ENCODE peak calls at places on chromosomes 4 and X, in nine cellular contexts. One of them, this sample, is unnamed.

GRCh38 chrX:22164770-22165388 is 107.8 kb upstream of the CBLL2 start:
- DNase-seq in A549: no peak
- DNase-seq in transverse colon: no peak
- DNase-seq in GM12892: no peak
- DNase-seq in testis: no peak
- DNase-seq in esophagus squamous epithelium: no peak
- DNase-seq in H1: no peak
- DNase-seq in lower leg skin: no peak
- DNase-seq in sigmoid colon: no peak
- DNase-seq in this sample: peak

GRCh38 chrX:102899940-102900916 is 36.8 kb upstream of the RAB40AL start:
- DNase-seq in esophagus squamous epithelium: no peak
- DNase-seq in A549: peak
- DNase-seq in sigmoid colon: peak
- DNase-seq in transverse colon: peak
- DNase-seq in testis: peak
- DNase-seq in lower leg skin: peak
- DNase-seq in H1: no peak
- DNase-seq in GM12892: no peak
- DNase-seq in this sample: peak

GRCh38 chrX:54397113-54397512 is 39.3 kb upstream of the WNK3 start:
- DNase-seq in H1: no peak
- DNase-seq in esophagus squamous epithelium: no peak
- DNase-seq in GM12892: no peak
- DNase-seq in lower leg skin: no peak
- DNase-seq in sigmoid colon: no peak
- DNase-seq in A549: no peak
- DNase-seq in testis: no peak
- DNase-seq in transverse colon: no peak
- DNase-seq in this sample: no peak

GRCh38 chrX:139078761-139079160 is 367.2 kb upstream of the FGF13 start:
- DNase-seq in transverse colon: no peak
- DNase-seq in GM12892: no peak
- DNase-seq in esophagus squamous epithelium: no peak
- DNase-seq in sigmoid colon: no peak
- DNase-seq in testis: no peak
- DNase-seq in A549: no peak
- DNase-seq in lower leg skin: no peak
- DNase-seq in H1: no peak
- DNase-seq in this sample: no peak

GRCh38 chr4:6071959-6072720 is 53.9 kb upstream of the C4orf50 start:
- DNase-seq in testis: no peak
- DNase-seq in transverse colon: no peak
- DNase-seq in lower leg skin: no peak
- DNase-seq in H1: no peak
- DNase-seq in sigmoid colon: peak
- DNase-seq in A549: no peak
- DNase-seq in GM12892: no peak
- DNase-seq in esophagus squamous epithelium: no peak
- DNase-seq in this sample: no peak

GRCh38 chrX:106177106-106177981 is 9.2 kb downstream of the PWWP3B start:
- DNase-seq in sigmoid colon: no peak
- DNase-seq in testis: peak
- DNase-seq in GM12892: no peak
- DNase-seq in A549: no peak
- DNase-seq in transverse colon: no peak
- DNase-seq in lower leg skin: no peak
- DNase-seq in esophagus squamous epithelium: no peak
- DNase-seq in H1: peak
- DNase-seq in this sample: no peak

GRCh38 chr4:15436515-15436914 is 8.7 kb downstream of the C1QTNF7 start:
- DNase-seq in A549: no peak
- DNase-seq in transverse colon: no peak
- DNase-seq in H1: no peak
- DNase-seq in lower leg skin: no peak
- DNase-seq in sigmoid colon: no peak
- DNase-seq in testis: peak
- DNase-seq in GM12892: no peak
- DNase-seq in esophagus squamous epithelium: no peak
- DNase-seq in this sample: no peak

GRCh38 chr4:25061602-25062001 is 30.9 kb upstream of the LGI2 start:
- DNase-seq in lower leg skin: no peak
- DNase-seq in testis: no peak
- DNase-seq in transverse colon: no peak
- DNase-seq in esophagus squamous epithelium: no peak
- DNase-seq in A549: no peak
- DNase-seq in GM12892: no peak
- DNase-seq in sigmoid colon: no peak
- DNase-seq in H1: no peak
- DNase-seq in this sample: no peak

GRCh38 chrX:19283597-19284339 is 60.0 kb upstream of the PDHA1 start:
- DNase-seq in H1: no peak
- DNase-seq in lower leg skin: no peak
- DNase-seq in sigmoid colon: no peak
- DNase-seq in A549: no peak
- DNase-seq in esophagus squamous epithelium: no peak
- DNase-seq in testis: no peak
- DNase-seq in GM12892: no peak
- DNase-seq in transverse colon: no peak
- DNase-seq in this sample: no peak

GRCh38 chrX:295136-295535 is 14.0 kb downstream of the PLCXD1 start:
- DNase-seq in sigmoid colon: peak
- DNase-seq in A549: no peak
- DNase-seq in esophagus squamous epithelium: no peak
- DNase-seq in transverse colon: no peak
- DNase-seq in GM12892: no peak
- DNase-seq in testis: no peak
- DNase-seq in H1: no peak
- DNase-seq in lower leg skin: no peak
- DNase-seq in this sample: no peak

GRCh38 chrX:776529-777230 is 146.1 kb downstream of the SHOX start:
- DNase-seq in GM12892: no peak
- DNase-seq in A549: no peak
- DNase-seq in esophagus squamous epithelium: no peak
- DNase-seq in testis: no peak
- DNase-seq in H1: no peak
- DNase-seq in transverse colon: no peak
- DNase-seq in lower leg skin: no peak
- DNase-seq in sigmoid colon: no peak
- DNase-seq in this sample: no peak

GRCh38 chr4:18882468-18882867 is 860.9 kb upstream of the LCORL start:
- DNase-seq in H1: no peak
- DNase-seq in lower leg skin: no peak
- DNase-seq in A549: no peak
- DNase-seq in transverse colon: no peak
- DNase-seq in esophagus squamous epithelium: no peak
- DNase-seq in testis: no peak
- DNase-seq in sigmoid colon: no peak
- DNase-seq in GM12892: no peak
- DNase-seq in this sample: peak

GRCh38 chr4:151314509-151314908 is 10.9 kb downstream of the SH3D19 start:
- DNase-seq in sigmoid colon: no peak
- DNase-seq in A549: no peak
- DNase-seq in H1: no peak
- DNase-seq in GM12892: no peak
- DNase-seq in esophagus squamous epithelium: no peak
- DNase-seq in transverse colon: no peak
- DNase-seq in testis: no peak
- DNase-seq in lower leg skin: no peak
- DNase-seq in this sample: no peak

GRCh38 chr4:77818077-77818666 is 996 bp downstream of the CNOT6L start:
- DNase-seq in lower leg skin: peak
- DNase-seq in H1: no peak
- DNase-seq in GM12892: peak
- DNase-seq in transverse colon: peak
- DNase-seq in testis: peak
- DNase-seq in sigmoid colon: peak
- DNase-seq in esophagus squamous epithelium: peak
- DNase-seq in A549: peak
- DNase-seq in this sample: peak

GRCh38 chr4:77815651-77816050 is 3.5 kb downstream of the CNOT6L start:
- DNase-seq in lower leg skin: no peak
- DNase-seq in GM12892: no peak
- DNase-seq in esophagus squamous epithelium: no peak
- DNase-seq in H1: no peak
- DNase-seq in transverse colon: no peak
- DNase-seq in testis: no peak
- DNase-seq in sigmoid colon: no peak
- DNase-seq in A549: no peak
- DNase-seq in this sample: no peak

GRCh38 chr4:77818667-77819408 is at the start of gene CNOT6L:
- DNase-seq in lower leg skin: peak
- DNase-seq in esophagus squamous epithelium: peak
- DNase-seq in sigmoid colon: peak
- DNase-seq in testis: peak
- DNase-seq in GM12892: peak
- DNase-seq in transverse colon: peak
- DNase-seq in A549: peak
- DNase-seq in H1: no peak
- DNase-seq in this sample: peak

GRCh38 chr4:77819409-77819835 is 254 bp upstream of the CNOT6L start:
- DNase-seq in esophagus squamous epithelium: no peak
- DNase-seq in transverse colon: no peak
- DNase-seq in lower leg skin: no peak
- DNase-seq in sigmoid colon: no peak
- DNase-seq in A549: no peak
- DNase-seq in GM12892: peak
- DNase-seq in testis: peak
- DNase-seq in H1: no peak
- DNase-seq in this sample: peak

GRCh38 chr4:77817304-77818076 is 1.7 kb downstream of the CNOT6L start:
- DNase-seq in sigmoid colon: no peak
- DNase-seq in lower leg skin: no peak
- DNase-seq in A549: no peak
- DNase-seq in transverse colon: peak
- DNase-seq in esophagus squamous epithelium: no peak
- DNase-seq in H1: no peak
- DNase-seq in testis: no peak
- DNase-seq in GM12892: no peak
- DNase-seq in this sample: peak
- TF ChIP-seq POLR2A in sigmoid colon: no peak
- TF ChIP-seq POLR2A in lower leg skin: no peak
- TF ChIP-seq POLR2A in A549: no peak
- TF ChIP-seq POLR2A in transverse colon: peak
- TF ChIP-seq POLR2A in esophagus squamous epithelium: no peak
- TF ChIP-seq POLR2A in H1: no peak
- TF ChIP-seq POLR2A in testis: no peak
- TF ChIP-seq POLR2A in GM12892: no peak
- TF ChIP-seq POLR2A in this sample: no peak

GRCh38 chr4:1872918-1873269 is 1.7 kb downstream of the NSD2 start:
- DNase-seq in sigmoid colon: no peak
- DNase-seq in transverse colon: no peak
- DNase-seq in esophagus squamous epithelium: no peak
- DNase-seq in A549: no peak
- DNase-seq in GM12892: no peak
- DNase-seq in lower leg skin: no peak
- DNase-seq in testis: no peak
- DNase-seq in H1: no peak
- DNase-seq in this sample: no peak
- TF ChIP-seq POLR2A in sigmoid colon: no peak
- TF ChIP-seq POLR2A in transverse colon: no peak
- TF ChIP-seq POLR2A in esophagus squamous epithelium: no peak
- TF ChIP-seq POLR2A in A549: no peak
- TF ChIP-seq POLR2A in GM12892: peak
- TF ChIP-seq POLR2A in lower leg skin: no peak
- TF ChIP-seq POLR2A in testis: no peak
- TF ChIP-seq POLR2A in H1: no peak
- TF ChIP-seq POLR2A in this sample: peak

DNA sequence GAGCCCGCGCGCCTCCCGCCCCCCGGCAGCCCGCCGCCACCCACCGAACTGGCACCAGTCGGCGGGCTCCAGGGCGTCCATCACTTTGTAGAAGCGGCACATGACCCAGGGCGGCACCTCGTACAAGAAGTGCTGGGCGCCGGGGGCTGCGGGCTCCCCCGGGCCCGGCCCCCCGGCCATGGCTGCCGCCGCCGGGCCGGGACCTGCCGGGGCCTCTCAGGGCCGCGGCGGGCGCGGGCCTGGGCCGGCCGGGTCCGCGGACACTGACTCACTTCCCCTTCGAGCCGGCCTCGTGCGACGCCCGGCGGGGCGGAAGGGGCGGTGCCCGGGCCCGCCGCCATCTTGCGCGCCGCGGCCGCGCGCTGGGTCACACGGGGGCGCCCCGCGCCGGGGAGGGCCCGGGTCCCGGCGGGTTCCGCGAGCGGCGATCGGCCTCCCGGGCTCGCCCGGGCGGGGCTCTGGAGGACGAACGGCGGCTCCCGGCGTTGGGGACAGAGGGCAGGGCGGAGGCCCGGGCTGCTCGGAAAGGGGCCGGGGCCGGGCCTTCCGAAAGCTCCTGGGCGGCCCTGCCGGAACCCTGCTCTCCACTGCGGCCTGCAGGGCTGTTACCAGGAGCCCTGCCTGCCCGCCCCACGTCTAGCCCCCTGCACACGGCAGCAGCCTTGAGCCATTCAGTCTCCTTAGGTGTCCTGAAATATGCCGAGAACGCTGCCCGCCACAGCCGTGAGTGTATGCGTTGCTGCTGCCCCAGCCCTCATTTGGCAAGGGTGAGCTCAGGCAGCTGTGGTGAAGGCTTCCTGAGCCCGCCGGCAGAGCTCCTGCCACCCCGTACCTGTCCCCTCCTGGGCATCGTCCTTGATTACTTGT is at the start of gene IRAK1:
- DNase-seq in lower leg skin: no peak
- DNase-seq in transverse colon: peak
- DNase-seq in H1: no peak
- DNase-seq in GM12892: peak
- DNase-seq in testis: no peak
- DNase-seq in sigmoid colon: no peak
- DNase-seq in esophagus squamous epithelium: no peak
- DNase-seq in A549: peak
- DNase-seq in this sample: peak
- TF ChIP-seq POLR2A in lower leg skin: no peak
- TF ChIP-seq POLR2A in transverse colon: peak
- TF ChIP-seq POLR2A in H1: no peak
- TF ChIP-seq POLR2A in GM12892: peak
- TF ChIP-seq POLR2A in testis: no peak
- TF ChIP-seq POLR2A in sigmoid colon: no peak
- TF ChIP-seq POLR2A in esophagus squamous epithelium: peak
- TF ChIP-seq POLR2A in A549: peak
- TF ChIP-seq POLR2A in this sample: peak

DNA sequence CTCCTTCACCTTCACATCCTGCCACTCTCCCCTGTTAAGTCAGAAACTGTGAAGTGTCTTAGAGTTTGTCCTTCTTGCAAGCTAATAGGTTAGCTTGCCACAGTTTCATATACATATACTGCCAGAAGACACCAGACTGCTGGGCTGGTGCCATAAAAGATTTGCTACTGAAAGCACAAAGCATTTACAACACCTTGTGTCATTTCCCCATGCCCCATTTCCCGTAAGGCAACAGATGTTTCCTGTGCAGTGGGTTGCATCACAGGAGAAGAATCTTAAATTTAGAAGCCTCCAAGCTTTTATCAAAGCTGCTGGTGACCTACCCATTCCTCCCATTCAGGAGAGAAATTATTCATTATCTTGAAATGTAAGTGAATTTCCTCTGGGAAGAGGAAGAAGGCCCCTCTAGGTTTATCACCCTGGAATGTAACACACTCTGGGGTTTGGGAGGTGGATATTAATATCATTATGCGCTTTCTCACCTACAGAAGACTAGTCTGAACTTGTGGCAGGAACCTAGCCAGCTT is 34.5 kb upstream of the RAB33B start:
- DNase-seq in A549: no peak
- DNase-seq in testis: peak
- DNase-seq in lower leg skin: peak
- DNase-seq in sigmoid colon: peak
- DNase-seq in H1: no peak
- DNase-seq in GM12892: no peak
- DNase-seq in transverse colon: peak
- DNase-seq in esophagus squamous epithelium: no peak
- DNase-seq in this sample: no peak
- TF ChIP-seq POLR2A in A549: no peak
- TF ChIP-seq POLR2A in testis: no peak
- TF ChIP-seq POLR2A in lower leg skin: no peak
- TF ChIP-seq POLR2A in sigmoid colon: no peak
- TF ChIP-seq POLR2A in H1: no peak
- TF ChIP-seq POLR2A in GM12892: no peak
- TF ChIP-seq POLR2A in transverse colon: no peak
- TF ChIP-seq POLR2A in esophagus squamous epithelium: no peak
- TF ChIP-seq POLR2A in this sample: no peak